ENCODE peak calls at places on chromosomes 4 and X, in seven cellular contexts. W is A549, G is tibial nerve, M is left ventricle myocardium inferior, V is lung, R is endodermal cell, S is Caco-2. D is an unnamed sample. For H3K9me3 and H3K4me1, the result is how much of the 10 kb centered on the place peaks cover.

GRCh38 chrX:154349359-154349935 is 25.0 kb downstream of the FLNA start:
- DNase-seq in R (no peak), V (no peak), W (peak), M (no peak), S (no peak), G (no peak), D (no peak)

GRCh38 chr4:28357985-28358384 is 1497.3 kb downstream of the STIM2 start:
- DNase-seq in R (peak), W (peak), G (no peak), M (no peak), V (no peak), S (peak), D (no peak)

GRCh38 chr4:150176559-150176958 is 98.3 kb downstream of the DCLK2 start:
- DNase-seq in V (no peak), W (no peak), R (no peak), G (no peak), M (peak), S (no peak), D (no peak)

GRCh38 chrX:85836868-85837267 is 210.5 kb downstream of the CHM start:
- DNase-seq in R (no peak), G (no peak), V (no peak), S (no peak), W (no peak), M (no peak), D (no peak)

GRCh38 chr4:14693728-14694127 is 308.6 kb upstream of the CPEB2 start:
- DNase-seq in G (no peak), V (no peak), S (no peak), W (no peak), R (no peak), M (no peak), D (no peak)

GRCh38 chrX:85084770-85085393 is 81.2 kb downstream of the APOOL start:
- DNase-seq in M (no peak), S (peak), G (no peak), R (peak), W (peak), V (no peak), D (peak)

GRCh38 chrX:70174754-70175153 is 2.5 kb upstream of the DGAT2L6 start:
- DNase-seq in M (no peak), S (no peak), G (no peak), W (no peak), V (no peak), R (no peak), D (no peak)

GRCh38 chrX:150966235-150966634 is 16.9 kb upstream of the HMGB3 start:
- DNase-seq in S (no peak), W (no peak), V (no peak), M (no peak), G (no peak), R (no peak), D (no peak)

GRCh38 chr4:4721636-4722035 is 137.8 kb upstream of the MSX1 start:
- DNase-seq in G (no peak), V (no peak), S (no peak), W (no peak), M (no peak), R (no peak), D (no peak)

GRCh38 chr4:165610679-165611551 is 232.1 kb downstream of the CPE start:
- DNase-seq in G (no peak), R (no peak), V (no peak), S (no peak), W (no peak), M (no peak), D (no peak)

GRCh38 chr4:133424611-133425010 is 275.5 kb downstream of the PCDH10 start:
- DNase-seq in G (no peak), V (no peak), W (no peak), M (no peak), S (no peak), R (no peak), D (no peak)

GRCh38 chrX:68842351-68842750 is 13.5 kb downstream of the EFNB1 start:
- DNase-seq in W (no peak), S (no peak), M (no peak), G (no peak), V (no peak), R (no peak), D (no peak)

GRCh38 chrX:140432328-140433025 is 72.4 kb downstream of the SOX3 start:
- DNase-seq in G (no peak), M (peak), V (no peak), S (no peak), W (no peak), R (no peak), D (no peak)

GRCh38 chr4:76589872-76590846 is 155.1 kb downstream of the SHROOM3 start:
- DNase-seq in S (peak), W (peak), M (peak), V (peak), R (peak), G (no peak), D (peak)

GRCh38 chrX:24332868-24333267 is 19.0 kb upstream of the SUPT20HL2 start:
- DNase-seq in G (no peak), W (no peak), R (no peak), S (no peak), V (no peak), M (no peak), D (no peak)

GRCh38 chr4:142091691-142092182 is 455.4 kb downstream of the IL15 start:
- DNase-seq in R (no peak), W (peak), M (no peak), S (no peak), G (no peak), V (no peak), D (no peak)

DNA sequence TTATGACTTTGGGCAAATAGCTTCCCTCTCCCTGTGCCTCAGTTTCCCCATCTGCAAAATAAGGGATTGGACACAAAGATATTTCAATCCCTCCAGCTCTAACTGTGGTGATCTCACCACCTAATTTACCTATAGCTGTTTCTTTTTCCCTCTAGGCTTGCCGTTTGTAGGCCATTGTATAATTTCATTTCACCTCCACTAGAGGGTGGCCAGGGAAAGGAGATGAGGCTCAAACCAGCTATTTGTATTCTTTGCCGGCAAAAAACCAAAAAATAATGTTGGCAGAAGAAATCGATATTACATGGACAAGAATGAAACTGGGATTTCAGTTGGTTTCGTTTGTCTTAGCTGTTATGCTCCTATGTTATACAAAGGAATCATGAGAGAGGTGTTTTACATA is 36.1 kb upstream of the DOCK11 start:
- DNase-seq in V (no peak), S (peak), M (no peak), R (no peak), W (peak), G (no peak), D (peak)
- H3K9me3 ChIP-seq in V (under half), S (under half), M (under half), R (under half), W (under half), G (under half), D (under half)

GRCh38 chrX:45714864-45715263 is 514.2 kb upstream of the DIPK2B start:
- DNase-seq in S (no peak), R (no peak), W (peak), G (no peak), M (no peak), V (no peak), D (no peak)

GRCh38 chrX:45710081-45710801 is 509.6 kb upstream of the DIPK2B start:
- DNase-seq in W (peak), S (no peak), V (no peak), R (no peak), M (no peak), G (no peak), D (peak)

GRCh38 chrX:45712067-45712466 is 511.4 kb upstream of the DIPK2B start:
- DNase-seq in S (no peak), G (no peak), V (no peak), W (no peak), M (no peak), R (no peak), D (no peak)

GRCh38 chrX:45709381-45709780 is 508.7 kb upstream of the DIPK2B start:
- DNase-seq in S (no peak), V (no peak), M (no peak), G (no peak), W (no peak), R (no peak), D (no peak)

GRCh38 chrX:45711231-45711630 is 510.6 kb upstream of the DIPK2B start:
- DNase-seq in V (no peak), M (no peak), W (no peak), R (no peak), G (no peak), S (no peak), D (peak)
- H3K4me1 ChIP-seq in V (under half), M (under half), W (under half), R (under half), G (under half), S (under half), D (half or more)

DNA sequence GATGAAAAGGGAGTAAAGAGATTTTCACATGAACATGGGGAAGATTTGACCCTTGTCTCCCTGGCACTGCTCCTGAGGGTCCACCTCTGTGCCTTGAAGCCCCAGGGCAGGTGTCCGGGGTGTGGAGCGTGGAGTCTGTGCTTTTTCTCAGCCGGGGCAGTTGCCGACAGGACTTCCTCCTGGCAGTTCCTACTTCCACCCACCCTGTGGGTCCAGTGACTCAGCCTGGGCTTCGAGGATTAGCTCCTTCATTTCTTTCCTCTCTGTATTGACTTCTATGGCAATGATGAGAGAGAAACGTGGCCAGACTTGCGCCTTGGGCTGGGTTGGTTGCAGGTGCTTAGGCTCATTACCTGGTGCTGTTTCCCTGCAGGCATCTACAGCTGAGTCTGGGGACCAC is 35.9 kb upstream of the CLCN4 start:
- DNase-seq in W (no peak), G (no peak), S (no peak), M (no peak), R (no peak), V (no peak), D (no peak)
- H3K9me3 ChIP-seq in W (half or more), G (under half), S (under half), M (under half), R (under half), V (under half), D (under half)

GRCh38 chr4:185257086-185257485 is 47.7 kb downstream of the SNX25 start:
- DNase-seq in M (no peak), R (no peak), G (no peak), S (no peak), V (no peak), W (no peak), D (no peak)

GRCh38 chr4:185256444-185256843 is 47.0 kb downstream of the SNX25 start:
- DNase-seq in V (no peak), M (no peak), G (no peak), W (peak), R (no peak), S (no peak), D (peak)

GRCh38 chr4:185255868-185256267 is 46.5 kb downstream of the SNX25 start:
- DNase-seq in W (no peak), G (no peak), M (no peak), R (no peak), S (no peak), V (no peak), D (no peak)

GRCh38 chr4:185257694-185258093 is 48.3 kb downstream of the SNX25 start:
- DNase-seq in M (no peak), R (no peak), S (no peak), W (no peak), V (no peak), G (no peak), D (no peak)

DNA sequence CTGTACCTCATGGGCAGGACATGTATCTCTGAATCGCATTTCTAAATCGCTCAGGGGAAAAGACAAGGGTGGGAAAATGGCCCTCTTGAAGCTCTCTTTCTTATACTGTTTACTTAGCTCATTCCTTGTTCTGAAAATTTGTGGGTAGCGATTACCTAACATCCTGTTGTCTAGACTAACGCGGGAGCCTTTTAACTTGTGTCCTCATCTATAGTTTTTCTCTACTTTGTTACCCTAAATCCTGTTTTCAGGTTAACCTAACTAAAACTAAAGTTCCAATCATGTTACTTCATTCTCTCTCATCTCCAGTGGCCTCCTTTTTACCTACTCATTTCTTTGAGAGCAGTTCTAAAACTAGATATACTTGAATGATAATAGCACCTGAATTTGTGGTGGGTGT is 45.0 kb downstream of the SNX25 start:
- DNase-seq in G (no peak), M (no peak), V (no peak), R (no peak), W (no peak), S (no peak), D (no peak)
- H3K4me1 ChIP-seq in G (under half), M (under half), V (under half), R (under half), W (under half), S (under half), D (under half)

D was measured in SJSA1.